ENCODE peak calls at places on chromosomes 11 and 22, in seven cellular contexts. L, E, U, F, B, Y and G are unnamed samples.

GRCh38 chr11:116326146-116326545 is 446.6 kb downstream of the BUD13 start:
- DNase-seq in B (no peak), U (no peak), F (no peak), Y (no peak), E (no peak), L (no peak), G (no peak)

GRCh38 chr11:20158597-20159257 is 1.5 kb downstream of the DBX1 start:
- DNase-seq in F (no peak), L (peak), U (peak), B (peak), E (no peak), Y (peak), G (no peak)

GRCh38 chr11:88174627-88175003 is 628 bp downstream of the RAB38 start:
- DNase-seq in F (no peak), U (no peak), Y (no peak), E (no peak), B (no peak), L (no peak), G (peak)

GRCh38 chr11:86978756-86979608 is 23.8 kb upstream of the FZD4 start:
- DNase-seq in E (no peak), B (peak), U (no peak), L (peak), Y (no peak), F (no peak), G (peak)

GRCh38 chr11:131745405-131745804 is 375.0 kb downstream of the NTM start:
- DNase-seq in Y (no peak), B (no peak), E (no peak), U (no peak), F (no peak), L (no peak), G (no peak)

GRCh38 chr22:26585104-26585790 is 4.7 kb downstream of the TPST2 start:
- DNase-seq in F (no peak), E (no peak), B (no peak), U (no peak), L (peak), Y (no peak), G (no peak)

GRCh38 chr11:19075636-19076035 is 15.1 kb upstream of the MRGPRX2 start:
- DNase-seq in U (no peak), E (no peak), Y (no peak), F (no peak), B (no peak), L (no peak), G (no peak)

GRCh38 chr11:14906614-14907392 is 14.8 kb upstream of the CYP2R1 start:
- DNase-seq in Y (no peak), B (no peak), L (peak), F (no peak), U (no peak), E (no peak), G (no peak)

GRCh38 chr11:94304559-94304958 is at the start of gene IZUMO1R:
- DNase-seq in L (no peak), B (no peak), Y (no peak), F (no peak), E (no peak), U (no peak), G (no peak)

GRCh38 chr11:12552677-12553076 is 121.5 kb upstream of the TEAD1 start:
- DNase-seq in L (no peak), Y (no peak), B (no peak), U (no peak), E (no peak), F (no peak), G (no peak)

GRCh38 chr22:37674248-37674647 is 1.2 kb upstream of the LGALS1 start:
- DNase-seq in E (no peak), B (no peak), U (no peak), F (no peak), Y (no peak), L (no peak), G (no peak)

GRCh38 chr11:83523676-83524075 is 237.5 kb upstream of the CCDC90B start:
- DNase-seq in E (no peak), U (no peak), L (no peak), Y (no peak), B (no peak), F (no peak), G (no peak)

GRCh38 chr22:36221799-36222751 is 17.3 kb downstream of the APOL2 start:
- DNase-seq in F (peak), B (peak), Y (peak), U (peak), L (peak), E (no peak), G (peak)

GRCh38 chr11:69376155-69377028 is 82.4 kb downstream of the MYEOV start:
- DNase-seq in E (no peak), Y (no peak), U (no peak), B (no peak), F (no peak), L (no peak), G (no peak)

GRCh38 chr22:47328550-47329243 is 566.2 kb downstream of the TBC1D22A start:
- DNase-seq in U (peak), E (no peak), L (peak), F (no peak), Y (no peak), B (peak), G (peak)

GRCh38 chr11:35662649-35663407 is at the start of gene TRIM44:
- DNase-seq in B (peak), F (no peak), L (peak), Y (peak), U (peak), E (peak), G (peak)

GRCh38 chr11:11189501-11189900 is 163.5 kb downstream of the CSNK2A3 start:
- DNase-seq in Y (no peak), B (no peak), F (no peak), U (no peak), E (no peak), L (no peak), G (no peak)

GRCh38 chr11:36210529-36210928 is 78.7 kb downstream of the COMMD9 start:
- DNase-seq in U (no peak), L (no peak), F (no peak), Y (no peak), B (no peak), E (no peak), G (no peak)

GRCh38 chr11:74278721-74279148 is 32.7 kb downstream of the P4HA3 start:
- DNase-seq in L (no peak), U (no peak), F (peak), E (no peak), B (no peak), Y (no peak), G (no peak)

GRCh38 chr11:78651923-78652602 is 77.4 kb upstream of the NARS2 start:
- DNase-seq in B (no peak), U (no peak), E (no peak), L (no peak), F (no peak), Y (peak), G (no peak)

GRCh38 chr11:1422481-1422880 is 32.7 kb downstream of the BRSK2 start:
- DNase-seq in U (no peak), E (no peak), Y (no peak), F (no peak), L (no peak), B (no peak), G (no peak)

GRCh38 chr11:72771507-72771906 is 19.3 kb upstream of the ARAP1 start:
- DNase-seq in B (peak), L (peak), U (no peak), E (no peak), Y (no peak), F (no peak), G (no peak)

GRCh38 chr22:31339148-31339832 is 6.9 kb downstream of the PATZ1 start:
- DNase-seq in U (peak), L (no peak), B (no peak), Y (no peak), E (no peak), F (no peak), G (no peak)

GRCh38 chr11:70481625-70482528 is 83.5 kb downstream of the CTTN start:
- DNase-seq in F (peak), E (no peak), L (no peak), Y (no peak), U (no peak), B (no peak), G (peak)

GRCh38 chr11:71140206-71140919 is 112.0 kb downstream of the SHANK2 start:
- DNase-seq in Y (no peak), B (no peak), E (no peak), U (no peak), L (no peak), F (no peak), G (no peak)

GRCh38 chr22:17910561-17911311 is 113.6 kb downstream of the MICAL3 start:
- DNase-seq in E (no peak), U (no peak), Y (peak), B (peak), F (peak), L (peak), G (no peak)

GRCh38 chr11:16902979-16903378 is 111.2 kb downstream of the PLEKHA7 start:
- DNase-seq in Y (no peak), L (no peak), U (no peak), F (no peak), B (no peak), E (peak), G (no peak)

GRCh38 chr22:48573766-48574165 is 1253.9 kb downstream of the BRD1 start:
- DNase-seq in E (no peak), B (no peak), L (no peak), Y (no peak), F (no peak), U (no peak), G (no peak)

GRCh38 chr22:39545310-39546063 is 12.9 kb upstream of the RPS19BP1 start:
- DNase-seq in U (no peak), B (peak), E (no peak), F (no peak), L (no peak), Y (peak), G (no peak)
- TF ChIP-seq SIN3A in U (no peak), B (no peak), E (no peak), F (no peak), L (no peak), Y (no peak), G (no peak)

GRCh38 chr11:111537336-111537860 is 3.1 kb upstream of the LAYN start:
- DNase-seq in B (no peak), E (no peak), U (no peak), Y (no peak), L (no peak), F (no peak), G (no peak)
- TF ChIP-seq SIN3A in B (no peak), E (no peak), U (no peak), Y (no peak), L (no peak), F (no peak), G (no peak)

GRCh38 chr11:129644326-129644725 is 171.3 kb upstream of the TMEM45B start:
- DNase-seq in L (no peak), B (no peak), F (no peak), E (no peak), U (no peak), Y (no peak), G (no peak)
- TF ChIP-seq SIN3A in L (no peak), B (no peak), F (no peak), E (no peak), U (no peak), Y (no peak), G (no peak)

DNA sequence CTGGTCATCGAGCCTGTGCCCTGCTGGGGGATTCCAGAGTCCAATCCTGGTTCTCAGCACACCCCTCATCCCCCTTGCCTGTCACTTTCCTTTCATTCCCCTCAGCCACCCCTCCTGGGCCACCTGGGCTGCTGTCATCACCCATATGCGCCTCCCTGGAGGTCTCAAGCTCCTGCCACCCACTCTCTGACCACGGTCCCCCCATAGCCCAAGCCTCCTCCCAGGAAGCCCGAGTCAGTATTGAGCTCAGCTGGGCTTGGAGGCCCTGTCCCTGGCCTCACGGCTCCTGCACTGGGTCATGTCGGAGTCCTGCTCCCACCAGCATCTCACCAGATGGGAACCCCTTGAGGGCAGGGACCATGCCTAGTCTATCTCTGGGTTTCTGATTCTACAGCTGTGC is 44.6 kb downstream of the NFAM1 start:
- DNase-seq in Y (no peak), F (no peak), L (no peak), E (no peak), B (no peak), U (no peak), G (no peak)
- TF ChIP-seq SIN3A in Y (no peak), F (no peak), L (no peak), E (no peak), B (no peak), U (no peak), G (no peak)

GRCh38 chr11:75855191-75855590 is 40.2 kb downstream of the UVRAG start:
- DNase-seq in U (no peak), B (no peak), L (no peak), Y (no peak), F (no peak), E (no peak), G (no peak)
- TF ChIP-seq SIN3A in U (no peak), B (no peak), L (no peak), Y (no peak), F (no peak), E (no peak), G (no peak)

GRCh38 chr11:67457453-67457852 is 2.3 kb downstream of the CABP4 start:
- DNase-seq in U (no peak), F (no peak), Y (no peak), B (no peak), E (no peak), L (no peak), G (no peak)
- TF ChIP-seq SIN3A in U (no peak), F (no peak), Y (no peak), B (no peak), E (no peak), L (no peak), G (no peak)

DNA sequence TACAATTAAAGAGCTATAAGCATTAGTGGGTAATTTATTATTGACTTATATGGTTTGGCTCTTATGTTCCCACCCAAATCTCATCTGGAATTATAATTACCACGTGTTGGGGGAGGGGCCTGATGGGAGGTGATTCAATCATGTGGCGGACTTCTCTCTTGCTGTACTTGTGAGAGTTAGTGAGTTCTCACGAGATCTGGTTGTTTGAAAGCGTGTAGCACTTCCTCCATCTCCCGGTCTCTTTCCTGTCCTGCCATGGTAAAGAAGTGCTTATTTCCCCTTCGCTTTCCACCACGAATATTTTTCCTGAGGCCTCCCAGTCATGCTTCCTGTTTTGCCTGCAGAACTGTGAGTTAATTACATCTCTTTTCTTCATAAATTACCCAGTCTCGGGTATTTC is 28.1 kb upstream of the CHORDC1 start:
- DNase-seq in E (no peak), B (no peak), Y (no peak), L (no peak), U (peak), F (no peak), G (no peak)
- TF ChIP-seq SIN3A in E (no peak), B (no peak), Y (no peak), L (no peak), U (no peak), F (no peak), G (no peak)

GRCh38 chr22:20616451-20617043 is 109.1 kb downstream of the MED15 start:
- DNase-seq in Y (no peak), B (no peak), F (no peak), E (no peak), L (no peak), U (no peak), G (no peak)
- TF ChIP-seq SIN3A in Y (no peak), B (no peak), F (no peak), E (no peak), L (no peak), U (no peak), G (no peak)

GRCh38 chr11:130001491-130002351 is 914 bp downstream of the PRDM10 start:
- DNase-seq in B (peak), F (no peak), E (no peak), L (no peak), U (peak), Y (peak), G (no peak)
- TF ChIP-seq SIN3A in B (no peak), F (peak), E (no peak), L (no peak), U (no peak), Y (no peak), G (no peak)

GRCh38 chr11:122032317-122032716 is 83.7 kb downstream of the BLID start:
- DNase-seq in E (no peak), L (no peak), F (no peak), Y (no peak), B (no peak), U (no peak), G (no peak)
- TF ChIP-seq SIN3A in E (no peak), L (no peak), F (no peak), Y (no peak), B (no peak), U (no peak), G (no peak)